ENCODE peak calls at places on chromosomes 5 and 9, in ten cellular contexts. T is HCT116, Z is ovary, O is adrenal gland, Y is transverse colon, U is body of pancreas, M is prostate gland, G is Peyer's patch, K is uterus, Q is HepG2. E is an unnamed sample.

GRCh38 chr9:137785704-137786161 is 91.8 kb upstream of the CACNA1B start:
- DNase-seq in T (no peak), Z (no peak), O (no peak), Y (no peak), U (no peak), M (no peak), G (no peak), K (no peak), Q (peak), E (no peak)

GRCh38 chr9:126860757-126861466 is 473 bp downstream of the ZBTB34 start:
- DNase-seq in T (no peak), Z (no peak), O (peak), Y (peak), U (peak), M (no peak), G (peak), K (no peak), Q (no peak), E (no peak)

GRCh38 chr5:103203226-103203625 is 55.3 kb upstream of the MACIR start:
- DNase-seq in T (no peak), Z (no peak), O (no peak), Y (no peak), U (no peak), M (no peak), G (no peak), K (no peak), Q (no peak), E (no peak)

GRCh38 chr5:128455861-128456361 is 82.1 kb downstream of the FBN2 start:
- DNase-seq in T (no peak), Z (no peak), O (no peak), Y (no peak), U (no peak), M (no peak), G (no peak), K (no peak), Q (no peak), E (no peak)

GRCh38 chr5:151198861-151199260 is 25.0 kb downstream of the CCDC69 start:
- DNase-seq in T (no peak), Z (no peak), O (no peak), Y (no peak), U (no peak), M (no peak), G (no peak), K (no peak), Q (no peak), E (peak)

GRCh38 chr9:138009456-138010273 is 132.1 kb downstream of the CACNA1B start:
- DNase-seq in T (no peak), Z (peak), O (no peak), Y (no peak), U (no peak), M (no peak), G (peak), K (no peak), Q (no peak), E (peak)

GRCh38 chr9:4371108-4371507 is 71.2 kb upstream of the GLIS3 start:
- DNase-seq in T (no peak), Z (no peak), O (no peak), Y (no peak), U (no peak), M (no peak), G (no peak), K (no peak), Q (no peak), E (no peak)

GRCh38 chr9:124145903-124146575 is 111.7 kb upstream of the NEK6 start:
- DNase-seq in T (no peak), Z (no peak), O (no peak), Y (no peak), U (no peak), M (no peak), G (peak), K (no peak), Q (no peak), E (peak)

GRCh38 chr5:173866249-173867172 is 21.6 kb upstream of the CPEB4 start:
- DNase-seq in T (no peak), Z (no peak), O (no peak), Y (no peak), U (no peak), M (no peak), G (no peak), K (no peak), Q (no peak), E (no peak)
- TF ChIP-seq POLR2A in T (no peak), Z (no peak), O (no peak), Y (no peak), U (peak), M (no peak), G (no peak), K (no peak), Q (no peak), E (no peak)

DNA sequence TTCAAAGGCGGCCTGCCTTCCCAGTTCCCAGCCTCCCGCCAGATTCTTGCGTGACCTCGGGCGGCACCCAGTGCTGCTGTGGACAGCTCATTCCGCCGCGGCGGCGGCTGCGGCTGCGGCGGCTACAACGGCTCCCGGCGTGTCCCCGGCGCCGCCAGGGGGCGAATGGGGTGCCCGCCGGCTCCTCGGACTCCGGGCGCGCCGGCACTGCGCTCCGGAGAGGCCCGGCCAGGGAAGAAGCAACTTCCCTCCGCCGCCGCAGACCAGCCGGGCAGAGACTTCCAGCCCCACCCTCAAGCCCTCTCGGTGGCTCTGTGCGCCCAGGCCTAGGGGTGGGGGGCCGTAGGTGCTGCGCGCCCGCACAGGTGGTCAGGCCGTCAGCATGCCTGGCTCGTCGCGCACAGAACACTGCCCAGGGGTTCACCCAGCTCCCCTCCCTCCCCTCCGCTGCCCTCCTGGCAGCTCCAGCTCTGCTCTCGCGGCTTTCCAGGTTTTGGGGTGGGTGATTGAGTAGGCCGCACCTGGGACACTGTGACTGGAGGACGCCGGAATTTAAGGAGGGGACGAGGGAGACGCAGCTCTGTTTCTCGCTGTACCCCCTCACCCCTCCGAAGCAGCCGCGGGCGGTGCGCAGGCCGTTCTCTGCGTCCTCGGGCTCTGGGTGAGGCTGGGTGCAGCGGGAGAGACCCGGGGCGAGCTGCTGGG is 20.2 kb downstream of the IGIP start:
- DNase-seq in T (no peak), Z (peak), O (peak), Y (peak), U (peak), M (peak), G (peak), K (peak), Q (peak), E (peak)
- H3K4me3 ChIP-seq in T (peak), Z (peak), O (no peak), Y (peak), U (no peak), M (peak), G (peak), K (peak), Q (peak), E (no peak)

GRCh38 chr5:59178071-59178470 is 595.2 kb downstream of the RAB3C start:
- DNase-seq in T (no peak), Z (no peak), O (no peak), Y (no peak), U (no peak), M (no peak), G (no peak), K (no peak), Q (no peak), E (no peak)
- TF ChIP-seq CTCF in T (no peak), Z (no peak), O (no peak), Y (no peak), U (no peak), M (no peak), G (no peak), K (no peak), Q (no peak), E (no peak)

GRCh38 chr5:177311723-177312648 is at the start of gene MXD3:
- DNase-seq in T (peak), Z (peak), O (peak), Y (peak), U (peak), M (peak), G (peak), K (peak), Q (peak), E (peak)
- TF ChIP-seq POLR2A in T (no peak), Z (no peak), O (no peak), Y (no peak), U (no peak), M (no peak), G (no peak), K (no peak), Q (no peak), E (no peak)

GRCh38 chr5:2128696-2129340 is 246.1 kb upstream of the IRX4 start:
- DNase-seq in T (no peak), Z (no peak), O (no peak), Y (no peak), U (no peak), M (no peak), G (peak), K (no peak), Q (no peak), E (peak)
- H3K4me3 ChIP-seq in T (no peak), Z (no peak), O (no peak), Y (no peak), U (no peak), M (no peak), G (no peak), K (no peak), Q (no peak), E (no peak)

DNA sequence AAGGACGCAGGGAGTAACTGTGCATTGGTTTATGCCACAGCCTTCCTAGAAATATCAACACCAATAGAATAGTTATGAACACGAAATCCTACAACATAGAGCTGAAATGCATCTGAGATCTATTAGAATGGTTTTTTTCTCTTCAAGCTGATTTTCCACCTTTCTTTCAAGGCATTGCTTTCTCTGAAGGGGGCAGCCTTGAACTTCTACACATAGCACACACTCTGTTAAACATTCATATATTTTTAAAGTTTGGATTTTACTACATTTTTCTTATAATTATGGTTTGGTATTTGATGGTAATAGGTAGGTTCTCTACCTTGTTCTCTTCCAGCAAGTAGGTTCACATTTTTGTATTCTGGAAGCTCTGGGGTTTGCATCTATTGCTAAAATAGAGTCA is 661.8 kb downstream of the SEMA5A start:
- DNase-seq in T (no peak), Z (no peak), O (no peak), Y (no peak), U (no peak), M (no peak), G (no peak), K (no peak), Q (no peak), E (no peak)
- TF ChIP-seq CTCF in T (no peak), Z (no peak), O (no peak), Y (no peak), U (no peak), M (no peak), G (no peak), K (no peak), Q (no peak), E (no peak)

DNA sequence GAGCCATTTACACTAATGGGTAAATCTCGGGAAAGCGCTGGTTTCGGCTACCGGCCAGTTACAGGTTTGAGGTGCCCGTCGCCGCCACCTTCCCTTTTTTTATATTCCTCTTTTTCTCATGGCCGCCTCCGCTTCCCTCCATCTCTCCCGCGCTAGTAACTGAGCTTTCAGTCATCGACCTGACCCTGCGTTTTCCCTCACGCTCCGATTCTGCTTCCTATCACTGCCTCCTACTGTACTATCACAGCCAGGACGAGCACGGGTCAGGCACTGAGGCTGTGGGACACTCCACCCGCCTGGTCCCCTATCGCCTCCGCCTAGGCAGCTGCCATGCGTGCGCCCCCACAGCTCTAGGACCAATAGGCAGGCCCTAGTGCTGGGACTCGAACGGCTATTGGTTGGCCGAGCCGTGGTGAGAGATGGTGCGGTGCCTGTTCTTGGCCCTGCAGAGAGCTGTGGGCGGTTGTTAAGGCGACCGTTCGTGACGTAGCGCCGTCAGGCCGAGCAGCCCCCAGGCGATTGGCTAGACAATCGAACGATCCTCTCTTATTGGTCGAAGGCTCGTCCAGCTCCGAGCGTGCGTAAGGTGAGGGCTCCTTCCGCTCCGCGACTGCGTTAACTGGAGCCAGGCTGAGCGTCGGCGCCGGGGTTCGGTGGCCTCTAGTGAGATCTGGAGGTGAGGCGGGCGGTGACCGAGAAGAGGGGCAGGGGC is at the start of gene HMGCR:
- DNase-seq in T (peak), Z (peak), O (peak), Y (peak), U (peak), M (peak), G (peak), K (peak), Q (peak), E (peak)
- TF ChIP-seq POLR2A in T (peak), Z (peak), O (peak), Y (peak), U (peak), M (peak), G (peak), K (peak), Q (peak), E (no peak)

GRCh38 chr5:172858990-172859811 is 25.1 kb downstream of the ERGIC1 start:
- DNase-seq in T (no peak), Z (no peak), O (peak), Y (peak), U (peak), M (no peak), G (peak), K (peak), Q (peak), E (no peak)

GRCh38 chr5:172859966-172860365 is 25.9 kb downstream of the ERGIC1 start:
- DNase-seq in T (no peak), Z (no peak), O (no peak), Y (no peak), U (peak), M (no peak), G (no peak), K (no peak), Q (no peak), E (no peak)

GRCh38 chr5:172862165-172862801 is 28.2 kb downstream of the ERGIC1 start:
- DNase-seq in T (no peak), Z (no peak), O (peak), Y (no peak), U (no peak), M (no peak), G (no peak), K (no peak), Q (no peak), E (no peak)

GRCh38 chr5:172860520-172861443 is 26.7 kb downstream of the ERGIC1 start:
- DNase-seq in T (no peak), Z (peak), O (peak), Y (peak), U (peak), M (peak), G (peak), K (peak), Q (no peak), E (peak)

GRCh38 chr5:172861461-172861860 is 27.4 kb downstream of the ERGIC1 start:
- DNase-seq in T (no peak), Z (no peak), O (no peak), Y (no peak), U (no peak), M (no peak), G (no peak), K (no peak), Q (no peak), E (no peak)
- H3K4me3 ChIP-seq in T (no peak), Z (no peak), O (no peak), Y (no peak), U (no peak), M (no peak), G (no peak), K (no peak), Q (no peak), E (no peak)

E was measured in lower leg skin.